ENCODE peak calls at places on chromosomes 12 and 14, in five cellular contexts. One of them, this sample, is unnamed.

GRCh38 chr14:58805605-58806358 is 168.0 kb downstream of the DACT1 start:
- DNase-seq in central memory CD8-positive, alpha-beta T cell: no peak
- DNase-seq in activated T-helper 9 cell treated with anti-CD3 and anti-CD28 coated beads, Interleukin-2, amount 50 U/mL, for 16 hours: no peak
- DNase-seq in putamen: no peak
- DNase-seq in MCF 10A: peak; percentile 64
- DNase-seq in this sample: no peak

GRCh38 chr14:101855958-101856357 is 94.4 kb downstream of the PPP2R5C start:
- DNase-seq in central memory CD8-positive, alpha-beta T cell: no peak
- DNase-seq in activated T-helper 9 cell treated with anti-CD3 and anti-CD28 coated beads, Interleukin-2, amount 50 U/mL, for 16 hours: no peak
- DNase-seq in putamen: no peak
- DNase-seq in MCF 10A: peak; percentile 20
- DNase-seq in this sample: no peak

GRCh38 chr12:85642288-85642687 is 193.9 kb downstream of the RASSF9 start:
- DNase-seq in central memory CD8-positive, alpha-beta T cell: no peak
- DNase-seq in activated T-helper 9 cell treated with anti-CD3 and anti-CD28 coated beads, Interleukin-2, amount 50 U/mL, for 16 hours: no peak
- DNase-seq in putamen: no peak
- DNase-seq in MCF 10A: no peak
- DNase-seq in this sample: no peak

GRCh38 chr12:116599285-116600122 is 40.3 kb downstream of the MAP1LC3B2 start:
- DNase-seq in central memory CD8-positive, alpha-beta T cell: peak; percentile 27
- DNase-seq in activated T-helper 9 cell treated with anti-CD3 and anti-CD28 coated beads, Interleukin-2, amount 50 U/mL, for 16 hours: peak; percentile 47
- DNase-seq in putamen: no peak
- DNase-seq in MCF 10A: peak; percentile 57
- DNase-seq in this sample: peak; percentile 86

GRCh38 chr12:72057330-72057911 is 118.8 kb downstream of the TPH2 start:
- DNase-seq in central memory CD8-positive, alpha-beta T cell: no peak
- DNase-seq in activated T-helper 9 cell treated with anti-CD3 and anti-CD28 coated beads, Interleukin-2, amount 50 U/mL, for 16 hours: no peak
- DNase-seq in putamen: no peak
- DNase-seq in MCF 10A: peak; percentile 36
- DNase-seq in this sample: no peak

GRCh38 chr14:100536141-100536540 is 51.1 kb downstream of the BEGAIN start:
- DNase-seq in central memory CD8-positive, alpha-beta T cell: no peak
- DNase-seq in activated T-helper 9 cell treated with anti-CD3 and anti-CD28 coated beads, Interleukin-2, amount 50 U/mL, for 16 hours: no peak
- DNase-seq in putamen: no peak
- DNase-seq in MCF 10A: no peak
- DNase-seq in this sample: no peak

GRCh38 chr12:31471061-31471460 is 119.9 kb downstream of the DENND5B start:
- DNase-seq in central memory CD8-positive, alpha-beta T cell: no peak
- DNase-seq in activated T-helper 9 cell treated with anti-CD3 and anti-CD28 coated beads, Interleukin-2, amount 50 U/mL, for 16 hours: no peak
- DNase-seq in putamen: no peak
- DNase-seq in MCF 10A: peak; percentile 53
- DNase-seq in this sample: no peak

GRCh38 chr12:110251381-110251780 is 29.7 kb upstream of the ATP2A2 start:
- DNase-seq in central memory CD8-positive, alpha-beta T cell: no peak
- DNase-seq in activated T-helper 9 cell treated with anti-CD3 and anti-CD28 coated beads, Interleukin-2, amount 50 U/mL, for 16 hours: no peak
- DNase-seq in putamen: no peak
- DNase-seq in MCF 10A: no peak
- DNase-seq in this sample: no peak

GRCh38 chr14:70113211-70113610 is 75.5 kb downstream of the SLC8A3 start:
- DNase-seq in central memory CD8-positive, alpha-beta T cell: no peak
- DNase-seq in activated T-helper 9 cell treated with anti-CD3 and anti-CD28 coated beads, Interleukin-2, amount 50 U/mL, for 16 hours: no peak
- DNase-seq in putamen: no peak
- DNase-seq in MCF 10A: no peak
- DNase-seq in this sample: no peak